ENCODE peak calls at places on chromosomes 13 and 19, in five cellular contexts. Z is iPS-NIHi11, P is HTR-8/SVneo, O is T-helper 9 cell, W is neural progenitor cell. A is an unnamed sample.

GRCh38 chr13:35472308-35473008 is 4.0 kb downstream of the MAB21L1 start:
- DNase-seq in Z (no peak), P (no peak), O (no peak), W (peak), A (no peak)

GRCh38 chr19:3478409-3479176 is 1.7 kb downstream of the SMIM24 start:
- DNase-seq in O (no peak), P (no peak), Z (no peak), W (no peak), A (no peak)

GRCh38 chr19:35812220-35813042 is at the start of gene PRODH2:
- DNase-seq in O (no peak), W (no peak), P (no peak), Z (no peak), A (no peak)

GRCh38 chr13:36848228-36848982 is 29.4 kb downstream of the RFXAP start:
- DNase-seq in O (no peak), P (no peak), W (peak), Z (no peak), A (no peak)

GRCh38 chr13:29457299-29457698 is 138.2 kb downstream of the SLC7A1 start:
- DNase-seq in W (no peak), Z (no peak), O (no peak), P (peak), A (no peak)

GRCh38 chr19:5452594-5453565 is 2.3 kb upstream of the ZNRF4 start:
- DNase-seq in O (no peak), P (no peak), W (peak), Z (peak), A (no peak)

GRCh38 chr19:23075031-23075733 is 41.6 kb upstream of the ZNF730 start:
- DNase-seq in P (peak), Z (peak), O (no peak), W (peak), A (peak)

GRCh38 chr19:35901854-35902661 is at the start of gene HCST:
- DNase-seq in W (no peak), P (no peak), Z (no peak), O (peak), A (peak)

GRCh38 chr19:31351212-31352193 is 2.3 kb upstream of the TSHZ3 start:
- DNase-seq in O (no peak), W (peak), P (no peak), Z (peak), A (peak)